ENCODE peak calls at places on chromosomes 7 and 10, in four cellular contexts. One of them, this sample, is unnamed.

GRCh38 chr7:15707570-15707969 is 21.1 kb upstream of the MEOX2 start:
- DNase-seq in hepatocyte: no peak
- DNase-seq in ureter: no peak
- DNase-seq in transverse colon: no peak
- DNase-seq in this sample: no peak

GRCh38 chr10:24645784-24646183 is 77.9 kb downstream of the ARHGAP21 start:
- DNase-seq in hepatocyte: no peak
- DNase-seq in ureter: no peak
- DNase-seq in transverse colon: no peak
- DNase-seq in this sample: no peak

GRCh38 chr10:14397069-14397468 is 66.3 kb upstream of the FRMD4A start:
- DNase-seq in hepatocyte: peak
- DNase-seq in ureter: no peak
- DNase-seq in transverse colon: no peak
- DNase-seq in this sample: no peak

GRCh38 chr10:114328876-114329275 is 75.4 kb downstream of the AFAP1L2 start:
- DNase-seq in hepatocyte: no peak
- DNase-seq in ureter: no peak
- DNase-seq in transverse colon: no peak
- DNase-seq in this sample: no peak

GRCh38 chr7:25148772-25149575 is 23.9 kb upstream of the CYCS start:
- DNase-seq in hepatocyte: no peak
- DNase-seq in ureter: no peak
- DNase-seq in transverse colon: no peak
- DNase-seq in this sample: no peak

GRCh38 chr7:6307762-6308161 is 35.3 kb upstream of the CYTH3 start:
- DNase-seq in hepatocyte: no peak
- DNase-seq in ureter: no peak
- DNase-seq in transverse colon: no peak
- DNase-seq in this sample: no peak

GRCh38 chr10:34474060-34474376 is 341.1 kb downstream of the PARD3 start:
- DNase-seq in hepatocyte: peak
- DNase-seq in ureter: no peak
- DNase-seq in transverse colon: no peak
- DNase-seq in this sample: no peak

GRCh38 chr7:97733276-97734206 is 1.7 kb downstream of the TAC1 start:
- DNase-seq in hepatocyte: peak
- DNase-seq in ureter: no peak
- DNase-seq in transverse colon: no peak
- DNase-seq in this sample: no peak

GRCh38 chr10:57338823-57339558 is 928.7 kb downstream of the IPMK start:
- DNase-seq in hepatocyte: peak
- DNase-seq in ureter: no peak
- DNase-seq in transverse colon: no peak
- DNase-seq in this sample: no peak

GRCh38 chr10:5234106-5234877 is 37.7 kb downstream of the AKR1C4 start:
- DNase-seq in hepatocyte: peak
- DNase-seq in ureter: peak
- DNase-seq in transverse colon: peak
- DNase-seq in this sample: no peak

GRCh38 chr7:74173074-74173473 is 1.1 kb upstream of the EIF4H start:
- DNase-seq in hepatocyte: no peak
- DNase-seq in ureter: no peak
- DNase-seq in transverse colon: peak
- DNase-seq in this sample: no peak

GRCh38 chr7:85178531-85179298 is 8.1 kb downstream of the SEMA3D start:
- DNase-seq in hepatocyte: no peak
- DNase-seq in ureter: no peak
- DNase-seq in transverse colon: no peak
- DNase-seq in this sample: no peak